ENCODE peak calls at places on chromosomes 3 and 15, in six cellular contexts. V is stomach, S is nephron progenitor cell, Z is hepatocyte, L is glutamatergic neuron, U is psoas muscle. O is an unnamed sample.

GRCh38 chr3:45892161-45892560 is 5.8 kb downstream of the CCR9 start:
- DNase-seq in V (no peak), S (no peak), Z (no peak), L (no peak), U (no peak), O (no peak)

GRCh38 chr15:94327356-94327936 is 96.1 kb downstream of the MCTP2 start:
- DNase-seq in V (no peak), S (peak), Z (peak), L (no peak), U (no peak), O (peak)

GRCh38 chr3:173770011-173770410 is 372.5 kb downstream of the NLGN1 start:
- DNase-seq in V (no peak), S (no peak), Z (peak), L (no peak), U (no peak), O (no peak)

GRCh38 chr15:92877000-92877399 is 23.1 kb upstream of the CHD2 start:
- DNase-seq in V (no peak), S (no peak), Z (peak), L (no peak), U (no peak), O (no peak)

GRCh38 chr3:107831590-107831989 is 259.2 kb downstream of the CD47 start:
- DNase-seq in V (no peak), S (no peak), Z (no peak), L (no peak), U (no peak), O (no peak)

GRCh38 chr3:149377408-149378111 is at the start of gene TM4SF1:
- DNase-seq in V (peak), S (no peak), Z (peak), L (no peak), U (peak), O (no peak)

GRCh38 chr3:159273608-159274007 is 471.8 kb downstream of the MFSD1 start:
- DNase-seq in V (no peak), S (peak), Z (peak), L (no peak), U (no peak), O (peak)

GRCh38 chr15:73926191-73927002 is at the start of gene LOXL1:
- DNase-seq in V (peak), S (peak), Z (peak), L (peak), U (peak), O (peak)

GRCh38 chr3:124800511-124801374 is 70.5 kb downstream of the UMPS start:
- DNase-seq in V (no peak), S (no peak), Z (peak), L (no peak), U (no peak), O (no peak)

GRCh38 chr15:72835289-72835890 is 51.8 kb upstream of the ADPGK start:
- DNase-seq in V (no peak), S (no peak), Z (peak), L (peak), U (no peak), O (no peak)

GRCh38 chr3:24507776-24508422 is 13.2 kb upstream of the THRB start:
- DNase-seq in V (no peak), S (no peak), Z (no peak), L (no peak), U (no peak), O (no peak)

GRCh38 chr15:60660290-60661051 is 181.5 kb upstream of the ICE2 start:
- DNase-seq in V (no peak), S (no peak), Z (peak), L (no peak), U (no peak), O (no peak)

GRCh38 chr3:136437006-136437405 is 186.9 kb downstream of the PCCB start:
- DNase-seq in V (no peak), S (no peak), Z (no peak), L (no peak), U (no peak), O (no peak)

GRCh38 chr3:143951351-143951971 is 20.2 kb upstream of the DIPK2A start:
- DNase-seq in V (no peak), S (peak), Z (peak), L (peak), U (no peak), O (peak)

GRCh38 chr3:42872718-42873117 is 3.0 kb downstream of the CYP8B1 start:
- DNase-seq in V (no peak), S (no peak), Z (no peak), L (no peak), U (no peak), O (no peak)

GRCh38 chr15:52682200-52682599 is 3.0 kb upstream of the ATOSA start:
- DNase-seq in V (no peak), S (no peak), Z (no peak), L (no peak), U (no peak), O (no peak)

GRCh38 chr15:89174476-89174875 is 46.9 kb downstream of the RLBP1 start:
- DNase-seq in V (no peak), S (no peak), Z (no peak), L (no peak), U (no peak), O (no peak)

GRCh38 chr3:160801386-160802118 is 45.5 kb downstream of the PPM1L start:
- DNase-seq in V (peak), S (no peak), Z (peak), L (no peak), U (peak), O (no peak)

GRCh38 chr3:11624161-11624560 is 19.6 kb downstream of the VGLL4 start:
- DNase-seq in V (no peak), S (no peak), Z (no peak), L (no peak), U (no peak), O (no peak)

GRCh38 chr3:31648286-31648968 is 115.7 kb downstream of the STT3B start:
- DNase-seq in V (no peak), S (no peak), Z (no peak), L (no peak), U (no peak), O (no peak)

GRCh38 chr3:49566312-49566711 is 12.0 kb downstream of the BSN start:
- DNase-seq in V (no peak), S (no peak), Z (no peak), L (no peak), U (no peak), O (no peak)
- TF ChIP-seq CTCF in V (no peak), S (peak), Z (no peak), L (peak), U (no peak), O (no peak)

GRCh38 chr3:69605849-69606248 is 133.4 kb upstream of the MITF start:
- DNase-seq in V (no peak), S (no peak), Z (no peak), L (no peak), U (no peak), O (no peak)

GRCh38 chr3:69604735-69605435 is 134.4 kb upstream of the MITF start:
- DNase-seq in V (no peak), S (no peak), Z (no peak), L (no peak), U (no peak), O (no peak)

GRCh38 chr3:69607466-69608035 is 131.7 kb upstream of the MITF start:
- DNase-seq in V (no peak), S (no peak), Z (no peak), L (no peak), U (no peak), O (no peak)

DNA sequence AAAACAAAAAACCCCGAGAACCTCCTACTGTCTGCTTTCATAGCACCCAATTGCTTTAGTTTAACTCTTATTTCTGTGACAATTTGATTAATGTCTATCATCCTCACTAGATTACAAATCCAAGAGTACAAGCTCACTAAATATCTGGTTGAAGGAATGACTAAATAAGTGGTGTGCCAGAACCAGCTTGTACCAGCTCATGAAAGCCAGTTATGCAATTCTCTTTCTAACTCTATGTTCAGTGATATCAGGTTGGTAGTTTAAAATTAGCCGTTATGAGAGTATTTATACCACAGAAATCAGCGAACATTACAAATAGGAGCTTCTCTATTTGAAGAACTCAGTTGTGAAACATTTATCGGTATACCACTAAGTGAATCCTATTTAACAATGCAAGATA is 137.2 kb upstream of the MITF start:
- DNase-seq in V (no peak), S (no peak), Z (no peak), L (no peak), U (no peak), O (no peak)
- TF ChIP-seq CTCF in V (no peak), S (no peak), Z (no peak), L (no peak), U (no peak), O (no peak)

DNA sequence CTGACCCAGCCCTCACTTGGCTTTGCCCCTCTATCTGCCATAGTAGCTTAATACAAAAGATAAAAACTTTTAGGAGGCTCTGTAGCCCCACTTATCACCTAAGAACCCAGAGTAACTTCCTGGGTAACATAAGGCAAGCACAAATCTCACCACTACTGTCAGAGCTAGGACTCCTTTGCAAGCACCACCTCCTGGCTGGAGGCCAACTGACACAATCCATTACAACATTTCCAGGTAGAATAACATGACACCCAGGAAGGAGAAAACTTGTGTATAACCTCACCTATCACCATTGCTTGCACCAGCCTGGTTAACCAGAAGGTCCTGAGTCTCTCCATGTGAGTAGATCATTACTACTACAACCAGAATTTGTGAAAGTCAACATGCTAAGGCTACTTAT is 230.0 kb downstream of the TUSC7 start:
- DNase-seq in V (no peak), S (no peak), Z (no peak), L (no peak), U (no peak), O (no peak)
- TF ChIP-seq CTCF in V (no peak), S (no peak), Z (no peak), L (no peak), U (no peak), O (no peak)

GRCh38 chr3:132867956-132868355 is 145.7 kb upstream of the NPHP3 start:
- DNase-seq in V (no peak), S (no peak), Z (no peak), L (no peak), U (no peak), O (no peak)

GRCh38 chr3:132870596-132870995 is 148.4 kb upstream of the NPHP3 start:
- DNase-seq in V (no peak), S (no peak), Z (no peak), L (no peak), U (no peak), O (no peak)

GRCh38 chr3:132872711-132873110 is 150.5 kb upstream of the NPHP3 start:
- DNase-seq in V (no peak), S (no peak), Z (no peak), L (no peak), U (no peak), O (no peak)

GRCh38 chr3:132874701-132875100 is 152.5 kb upstream of the NPHP3 start:
- DNase-seq in V (no peak), S (no peak), Z (no peak), L (no peak), U (no peak), O (no peak)

GRCh38 chr3:132871956-132872355 is 149.7 kb upstream of the NPHP3 start:
- DNase-seq in V (no peak), S (no peak), Z (no peak), L (no peak), U (no peak), O (no peak)
- TF ChIP-seq CTCF in V (no peak), S (no peak), Z (no peak), L (no peak), U (no peak), O (no peak)